ENCODE peak calls at places on chromosomes 12 and 14, in seven cellular contexts. One of them, this sample, is unnamed.

GRCh38 chr12:47896633-47897032 is 8.2 kb downstream of the VDR start:
- DNase-seq in heart left ventricle: no peak
- DNase-seq in Peyer's patch: no peak
- DNase-seq in uterus: no peak
- DNase-seq in ovary: no peak
- DNase-seq in IMR-90: no peak
- DNase-seq in stomach: no peak
- DNase-seq in this sample: no peak

GRCh38 chr14:52602131-52602530 is 49.5 kb downstream of the GPR137C start:
- DNase-seq in heart left ventricle: no peak
- DNase-seq in Peyer's patch: no peak
- DNase-seq in uterus: no peak
- DNase-seq in ovary: no peak
- DNase-seq in IMR-90: no peak
- DNase-seq in stomach: no peak
- DNase-seq in this sample: no peak

GRCh38 chr12:122884091-122884826 is 11.7 kb downstream of the VPS37B start:
- DNase-seq in heart left ventricle: no peak
- DNase-seq in Peyer's patch: no peak
- DNase-seq in uterus: no peak
- DNase-seq in ovary: no peak
- DNase-seq in IMR-90: peak; percentile 17
- DNase-seq in stomach: no peak
- DNase-seq in this sample: no peak

GRCh38 chr12:57618966-57619433 is 7.8 kb downstream of the ARHGEF25 start:
- DNase-seq in heart left ventricle: no peak
- DNase-seq in Peyer's patch: no peak
- DNase-seq in uterus: no peak
- DNase-seq in ovary: no peak
- DNase-seq in IMR-90: no peak
- DNase-seq in stomach: no peak
- DNase-seq in this sample: no peak

GRCh38 chr12:116459501-116459900 is 99.7 kb upstream of the MAP1LC3B2 start:
- DNase-seq in heart left ventricle: no peak
- DNase-seq in Peyer's patch: no peak
- DNase-seq in uterus: no peak
- DNase-seq in ovary: no peak
- DNase-seq in IMR-90: no peak
- DNase-seq in stomach: no peak
- DNase-seq in this sample: peak; percentile 25

GRCh38 chr12:126963825-126964224 is 1303.1 kb upstream of the TMEM132C start:
- DNase-seq in heart left ventricle: no peak
- DNase-seq in Peyer's patch: no peak
- DNase-seq in uterus: no peak
- DNase-seq in ovary: no peak
- DNase-seq in IMR-90: no peak
- DNase-seq in stomach: no peak
- DNase-seq in this sample: no peak

GRCh38 chr12:102964872-102965271 is 7.4 kb downstream of the ASCL1 start:
- DNase-seq in heart left ventricle: no peak
- DNase-seq in Peyer's patch: no peak
- DNase-seq in uterus: no peak
- DNase-seq in ovary: no peak
- DNase-seq in IMR-90: no peak
- DNase-seq in stomach: peak; percentile 52
- DNase-seq in this sample: no peak

GRCh38 chr12:89693639-89694202 is 14.9 kb downstream of the ATP2B1 start:
- DNase-seq in heart left ventricle: no peak
- DNase-seq in Peyer's patch: no peak
- DNase-seq in uterus: no peak
- DNase-seq in ovary: no peak
- DNase-seq in IMR-90: no peak
- DNase-seq in stomach: no peak
- DNase-seq in this sample: no peak

GRCh38 chr12:6230321-6231110 is 30.3 kb downstream of the CD9 start:
- DNase-seq in heart left ventricle: peak; percentile 58
- DNase-seq in Peyer's patch: peak; percentile 79
- DNase-seq in uterus: peak; percentile 50
- DNase-seq in ovary: no peak
- DNase-seq in IMR-90: no peak
- DNase-seq in stomach: peak; percentile 63
- DNase-seq in this sample: peak; percentile 93

GRCh38 chr12:131223171-131223761 is 269.6 kb downstream of the ADGRD1 start:
- DNase-seq in heart left ventricle: no peak
- DNase-seq in Peyer's patch: no peak
- DNase-seq in uterus: peak; percentile 5
- DNase-seq in ovary: no peak
- DNase-seq in IMR-90: no peak
- DNase-seq in stomach: no peak
- DNase-seq in this sample: peak; percentile 66

GRCh38 chr12:85779768-85780167 is 56.4 kb downstream of the RASSF9 start:
- DNase-seq in heart left ventricle: no peak
- DNase-seq in Peyer's patch: no peak
- DNase-seq in uterus: no peak
- DNase-seq in ovary: no peak
- DNase-seq in IMR-90: no peak
- DNase-seq in stomach: no peak
- DNase-seq in this sample: no peak

GRCh38 chr12:128794661-128795529 is 28.9 kb downstream of the SLC15A4 start:
- DNase-seq in heart left ventricle: no peak
- DNase-seq in Peyer's patch: peak; percentile 50
- DNase-seq in uterus: no peak
- DNase-seq in ovary: no peak
- DNase-seq in IMR-90: no peak
- DNase-seq in stomach: peak; percentile 13
- DNase-seq in this sample: peak; percentile 83

GRCh38 chr12:11836964-11837286 is 187.5 kb downstream of the ETV6 start:
- DNase-seq in heart left ventricle: no peak
- DNase-seq in Peyer's patch: no peak
- DNase-seq in uterus: no peak
- DNase-seq in ovary: no peak
- DNase-seq in IMR-90: no peak
- DNase-seq in stomach: no peak
- DNase-seq in this sample: no peak

GRCh38 chr12:72246370-72246769 is 25.8 kb upstream of the TRHDE start:
- DNase-seq in heart left ventricle: no peak
- DNase-seq in Peyer's patch: no peak
- DNase-seq in uterus: no peak
- DNase-seq in ovary: no peak
- DNase-seq in IMR-90: peak; percentile 43
- DNase-seq in stomach: no peak
- DNase-seq in this sample: no peak

GRCh38 chr12:23880988-23881387 is 68.5 kb downstream of the SOX5 start:
- DNase-seq in heart left ventricle: no peak
- DNase-seq in Peyer's patch: no peak
- DNase-seq in uterus: no peak
- DNase-seq in ovary: no peak
- DNase-seq in IMR-90: no peak
- DNase-seq in stomach: no peak
- DNase-seq in this sample: no peak

GRCh38 chr12:3490848-3491382 is at the start of gene PRMT8:
- DNase-seq in heart left ventricle: no peak
- DNase-seq in Peyer's patch: no peak
- DNase-seq in uterus: no peak
- DNase-seq in ovary: no peak
- DNase-seq in IMR-90: no peak
- DNase-seq in stomach: no peak
- DNase-seq in this sample: no peak

GRCh38 chr14:55302770-55303472 is 31.7 kb downstream of the FBXO34 start:
- DNase-seq in heart left ventricle: no peak
- DNase-seq in Peyer's patch: no peak
- DNase-seq in uterus: no peak
- DNase-seq in ovary: no peak
- DNase-seq in IMR-90: no peak
- DNase-seq in stomach: no peak
- DNase-seq in this sample: no peak

GRCh38 chr14:20803221-20803620 is 577 bp upstream of the RNASE1 start:
- DNase-seq in heart left ventricle: peak; percentile 44
- DNase-seq in Peyer's patch: no peak
- DNase-seq in uterus: no peak
- DNase-seq in ovary: peak; percentile 33
- DNase-seq in IMR-90: no peak
- DNase-seq in stomach: no peak
- DNase-seq in this sample: no peak

GRCh38 chr14:104322531-104323466 is 184.4 kb downstream of the KIF26A start:
- DNase-seq in heart left ventricle: no peak
- DNase-seq in Peyer's patch: no peak
- DNase-seq in uterus: no peak
- DNase-seq in ovary: no peak
- DNase-seq in IMR-90: no peak
- DNase-seq in stomach: peak; percentile 17
- DNase-seq in this sample: peak; percentile 70

GRCh38 chr14:105076296-105076804 is 11.1 kb upstream of the GPR132 start:
- DNase-seq in heart left ventricle: no peak
- DNase-seq in Peyer's patch: no peak
- DNase-seq in uterus: no peak
- DNase-seq in ovary: no peak
- DNase-seq in IMR-90: no peak
- DNase-seq in stomach: no peak
- DNase-seq in this sample: no peak

GRCh38 chr14:99517046-99517642 is 35.9 kb downstream of the CCNK start:
- DNase-seq in heart left ventricle: peak; percentile 14
- DNase-seq in Peyer's patch: no peak
- DNase-seq in uterus: no peak
- DNase-seq in ovary: no peak
- DNase-seq in IMR-90: no peak
- DNase-seq in stomach: no peak
- DNase-seq in this sample: peak; percentile 69

GRCh38 chr12:87995581-87996178 is 33.5 kb downstream of the C12orf50 start:
- DNase-seq in heart left ventricle: peak; percentile 46
- DNase-seq in Peyer's patch: no peak
- DNase-seq in uterus: peak; percentile 30
- DNase-seq in ovary: peak; percentile 47
- DNase-seq in IMR-90: peak; percentile 73
- DNase-seq in stomach: peak; percentile 54
- DNase-seq in this sample: no peak

GRCh38 chr12:65615091-65615490 is 209.2 kb upstream of the HMGA2 start:
- DNase-seq in heart left ventricle: no peak
- DNase-seq in Peyer's patch: no peak
- DNase-seq in uterus: no peak
- DNase-seq in ovary: no peak
- DNase-seq in IMR-90: peak; percentile 98
- DNase-seq in stomach: no peak
- DNase-seq in this sample: no peak

GRCh38 chr12:65611396-65611795 is 212.9 kb upstream of the HMGA2 start:
- DNase-seq in heart left ventricle: no peak
- DNase-seq in Peyer's patch: no peak
- DNase-seq in uterus: no peak
- DNase-seq in ovary: no peak
- DNase-seq in IMR-90: no peak
- DNase-seq in stomach: no peak
- DNase-seq in this sample: no peak

GRCh38 chr12:65614259-65614658 is 210.0 kb upstream of the HMGA2 start:
- DNase-seq in heart left ventricle: no peak
- DNase-seq in Peyer's patch: no peak
- DNase-seq in uterus: no peak
- DNase-seq in ovary: no peak
- DNase-seq in IMR-90: no peak
- DNase-seq in stomach: no peak
- DNase-seq in this sample: no peak

GRCh38 chr12:65613692-65614091 is 210.6 kb upstream of the HMGA2 start:
- DNase-seq in heart left ventricle: no peak
- DNase-seq in Peyer's patch: no peak
- DNase-seq in uterus: no peak
- DNase-seq in ovary: no peak
- DNase-seq in IMR-90: peak; percentile 52
- DNase-seq in stomach: no peak
- DNase-seq in this sample: no peak

GRCh38 chr12:65612440-65612839 is 211.8 kb upstream of the HMGA2 start:
- DNase-seq in heart left ventricle: no peak
- DNase-seq in Peyer's patch: no peak
- DNase-seq in uterus: no peak
- DNase-seq in ovary: no peak
- DNase-seq in IMR-90: no peak
- DNase-seq in stomach: no peak
- DNase-seq in this sample: no peak
- TF ChIP-seq POLR2A in heart left ventricle: no peak
- TF ChIP-seq POLR2A in Peyer's patch: no peak
- TF ChIP-seq POLR2A in uterus: no peak
- TF ChIP-seq POLR2A in ovary: no peak
- TF ChIP-seq POLR2A in IMR-90: no peak
- TF ChIP-seq POLR2A in stomach: no peak
- TF ChIP-seq POLR2A in this sample: no peak

GRCh38 chr14:95891742-95892141 is 15.1 kb downstream of the TUNAR start:
- DNase-seq in heart left ventricle: no peak
- DNase-seq in Peyer's patch: no peak
- DNase-seq in uterus: no peak
- DNase-seq in ovary: no peak
- DNase-seq in IMR-90: peak; percentile 75
- DNase-seq in stomach: no peak
- DNase-seq in this sample: no peak
- H3K4me1 ChIP-seq in heart left ventricle: no peaks in the 10 kb centered on the region
- H3K4me1 ChIP-seq in Peyer's patch: no peaks in the 10 kb centered on the region
- H3K4me1 ChIP-seq in uterus: no peaks in the 10 kb centered on the region
- H3K4me1 ChIP-seq in ovary: no peaks in the 10 kb centered on the region
- H3K4me1 ChIP-seq in IMR-90: no peaks in the 10 kb centered on the region
- H3K4me1 ChIP-seq in stomach: no peaks in the 10 kb centered on the region
- H3K4me1 ChIP-seq in this sample: no peaks in the 10 kb centered on the region

GRCh38 chr12:51012570-51013236 is 13.5 kb downstream of the SLC11A2 start:
- DNase-seq in heart left ventricle: no peak
- DNase-seq in Peyer's patch: no peak
- DNase-seq in uterus: no peak
- DNase-seq in ovary: no peak
- DNase-seq in IMR-90: no peak
- DNase-seq in stomach: no peak
- DNase-seq in this sample: no peak

GRCh38 chr12:51005671-51006070 is 20.5 kb downstream of the SLC11A2 start:
- DNase-seq in heart left ventricle: no peak
- DNase-seq in Peyer's patch: no peak
- DNase-seq in uterus: no peak
- DNase-seq in ovary: no peak
- DNase-seq in IMR-90: no peak
- DNase-seq in stomach: no peak
- DNase-seq in this sample: no peak

GRCh38 chr12:51008329-51008728 is 17.9 kb downstream of the SLC11A2 start:
- DNase-seq in heart left ventricle: no peak
- DNase-seq in Peyer's patch: no peak
- DNase-seq in uterus: no peak
- DNase-seq in ovary: no peak
- DNase-seq in IMR-90: no peak
- DNase-seq in stomach: no peak
- DNase-seq in this sample: no peak

GRCh38 chr12:51011960-51012359 is 14.2 kb downstream of the SLC11A2 start:
- DNase-seq in heart left ventricle: no peak
- DNase-seq in Peyer's patch: no peak
- DNase-seq in uterus: no peak
- DNase-seq in ovary: no peak
- DNase-seq in IMR-90: no peak
- DNase-seq in stomach: no peak
- DNase-seq in this sample: no peak

GRCh38 chr12:51009038-51009437 is 17.1 kb downstream of the SLC11A2 start:
- DNase-seq in heart left ventricle: peak; percentile 76
- DNase-seq in Peyer's patch: peak; percentile 59
- DNase-seq in uterus: no peak
- DNase-seq in ovary: no peak
- DNase-seq in IMR-90: no peak
- DNase-seq in stomach: peak; percentile 42
- DNase-seq in this sample: peak; percentile 88
- TF ChIP-seq POLR2A in heart left ventricle: no peak
- TF ChIP-seq POLR2A in Peyer's patch: no peak
- TF ChIP-seq POLR2A in uterus: no peak
- TF ChIP-seq POLR2A in ovary: no peak
- TF ChIP-seq POLR2A in IMR-90: no peak
- TF ChIP-seq POLR2A in stomach: no peak
- TF ChIP-seq POLR2A in this sample: no peak

GRCh38 chr14:91493169-91493568 is 16.9 kb downstream of the PPP4R3A start:
- DNase-seq in heart left ventricle: no peak
- DNase-seq in Peyer's patch: no peak
- DNase-seq in uterus: no peak
- DNase-seq in ovary: no peak
- DNase-seq in IMR-90: peak; percentile 35
- DNase-seq in stomach: no peak
- DNase-seq in this sample: no peak
- H3K4me1 ChIP-seq in heart left ventricle: peaks cover 34% of the 10 kb centered on the region
- H3K4me1 ChIP-seq in Peyer's patch: peaks cover 29% of the 10 kb centered on the region
- H3K4me1 ChIP-seq in uterus: peaks cover 4% of the 10 kb centered on the region
- H3K4me1 ChIP-seq in ovary: peaks cover 10% of the 10 kb centered on the region
- H3K4me1 ChIP-seq in IMR-90: peaks cover 9% of the 10 kb centered on the region
- H3K4me1 ChIP-seq in stomach: peaks cover 82% of the 10 kb centered on the region
- H3K4me1 ChIP-seq in this sample: peaks cover 73% of the 10 kb centered on the region